ENCODE peak calls at places on chromosomes 5 and 9, in nine cellular contexts. F is cardiac fibroblast; A is foreskin fibroblast; L is CD4-positive, alpha-beta memory T cell; G is sigmoid colon; N is heart right ventricle; U is IMR-90; I is pancreas; R is fibroblast of mammary gland. Y is an unnamed sample.

GRCh38 chr5:82044015-82044414 is 72.2 kb downstream of the ATG10 start:
- DNase-seq in L (no peak), G (no peak), N (no peak), U (no peak), F (no peak), I (no peak), A (no peak), R (no peak), Y (no peak)

GRCh38 chr5:124881333-124881732 is 134.9 kb upstream of the ZNF608 start:
- DNase-seq in L (no peak), R (no peak), A (no peak), U (no peak), G (no peak), I (no peak), N (no peak), F (no peak), Y (no peak)

GRCh38 chr5:90518666-90519065 is 10.7 kb downstream of the LYSMD3 start:
- DNase-seq in F (peak; percentile 31), G (no peak), I (no peak), R (peak; percentile 49), N (no peak), A (peak; percentile 27), L (no peak), U (peak; percentile 15), Y (peak; percentile 44)

GRCh38 chr9:134593756-134594375 is 47.7 kb upstream of the COL5A1 start:
- DNase-seq in U (no peak), F (no peak), N (no peak), L (no peak), R (no peak), I (no peak), G (no peak), A (no peak), Y (no peak)

GRCh38 chr5:116686438-116686837 is 111.8 kb upstream of the SEMA6A start:
- DNase-seq in N (no peak), G (no peak), R (no peak), F (no peak), I (no peak), L (no peak), A (no peak), U (no peak), Y (no peak)

GRCh38 chr5:138157626-138158025 is 18.4 kb upstream of the NME5 start:
- DNase-seq in L (no peak), U (no peak), G (no peak), R (no peak), A (no peak), F (no peak), I (no peak), N (no peak), Y (no peak)

GRCh38 chr5:115895821-115896220 is 54.1 kb downstream of the AP3S1 start:
- DNase-seq in U (peak; percentile 55), I (no peak), N (no peak), F (peak; percentile 61), R (no peak), G (no peak), A (no peak), L (no peak), Y (no peak)

GRCh38 chr5:900781-901180 is 8.1 kb downstream of the TRIP13 start:
- DNase-seq in G (no peak), A (no peak), U (no peak), R (no peak), N (no peak), I (no peak), F (no peak), L (no peak), Y (no peak)

GRCh38 chr9:71518045-71518888 is 250.0 kb downstream of the CEMIP2 start:
- DNase-seq in U (no peak), L (no peak), N (no peak), G (no peak), F (peak; percentile 5), I (no peak), A (no peak), R (peak; percentile 50), Y (no peak)

GRCh38 chr5:81749562-81750307 is 1.2 kb downstream of the SSBP2 start:
- DNase-seq in I (peak; percentile 39), U (peak; percentile 17), R (no peak), F (peak; percentile 23), N (peak; percentile 22), L (peak; percentile 32), A (no peak), G (peak; percentile 72), Y (no peak)

GRCh38 chr5:18765304-18765703 is 1131.0 kb downstream of the TAF11L14 start:
- DNase-seq in F (no peak), I (no peak), L (no peak), A (no peak), G (no peak), U (no peak), N (no peak), R (no peak), Y (no peak)

DNA sequence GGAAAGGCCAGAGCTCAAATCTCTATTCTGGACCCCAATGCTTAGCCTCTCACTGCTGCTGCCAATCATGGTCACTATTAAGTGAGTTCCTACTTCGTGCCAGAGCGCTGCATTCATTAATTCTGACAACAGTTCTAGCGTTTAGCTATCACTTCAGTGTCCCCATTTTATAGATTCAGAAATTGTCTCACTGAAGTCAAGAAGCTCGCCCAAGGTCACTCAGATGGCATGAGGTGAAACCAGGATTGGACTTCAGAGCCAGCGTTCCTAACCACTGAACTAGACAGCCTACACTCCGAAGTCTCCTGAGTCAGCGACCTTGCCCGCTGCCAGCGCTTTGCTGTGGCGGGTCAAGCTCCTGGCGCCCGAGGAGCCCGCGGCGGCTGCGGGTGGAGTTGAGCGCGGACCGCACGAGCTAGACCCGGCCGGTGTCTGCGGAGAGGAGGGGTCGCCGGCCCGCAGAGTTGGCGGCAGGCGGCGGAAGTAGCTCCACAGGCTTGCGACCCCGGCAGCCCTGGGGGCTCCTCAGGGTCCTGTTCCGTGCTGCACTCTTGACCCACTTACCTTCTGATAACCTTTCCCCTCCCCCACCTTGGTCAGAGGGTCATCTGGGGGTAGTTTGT is 2.1 kb upstream of the GABRB2 start:
- DNase-seq in N (no peak), A (no peak), I (no peak), L (no peak), R (no peak), U (no peak), G (no peak), F (no peak), Y (no peak)
- H3K4me3 ChIP-seq in N (no peak overlapping the region), A (no peak overlapping the region), I (peak overlapping the region; percentile 31), L (no peak overlapping the region), R (no peak overlapping the region), U (no peak overlapping the region), G (no peak overlapping the region), F (no peak overlapping the region), Y (peak overlapping the region; percentile 9)

DNA sequence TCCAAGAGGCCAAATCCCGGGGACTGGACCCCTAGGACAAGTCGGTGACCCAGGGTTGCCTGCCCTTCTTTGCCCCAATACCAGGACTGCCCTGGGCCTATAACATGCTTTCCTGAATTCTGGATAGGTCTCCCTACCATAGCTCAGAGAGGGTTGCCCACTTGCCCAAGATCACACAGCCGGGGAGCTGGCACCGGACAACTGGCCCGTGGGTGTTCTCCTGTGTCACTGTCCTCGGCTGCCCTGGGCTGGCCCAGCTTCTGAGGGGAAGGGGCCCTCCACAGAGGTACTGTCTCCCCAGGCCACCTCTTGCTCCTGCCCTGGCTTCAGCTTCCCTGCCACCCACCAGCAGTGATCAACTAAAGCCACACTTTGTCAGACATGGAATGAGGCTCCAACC is 28.8 kb upstream of the TTLL11 start:
- DNase-seq in U (no peak), A (no peak), R (no peak), I (no peak), L (no peak), N (no peak), G (no peak), F (no peak), Y (no peak)
- H3K4me3 ChIP-seq in U (no peak overlapping the region), A (no peak overlapping the region), R (no peak overlapping the region), I (no peak overlapping the region), L (no peak overlapping the region), N (no peak overlapping the region), G (no peak overlapping the region), F (no peak overlapping the region), Y (no peak overlapping the region)

DNA sequence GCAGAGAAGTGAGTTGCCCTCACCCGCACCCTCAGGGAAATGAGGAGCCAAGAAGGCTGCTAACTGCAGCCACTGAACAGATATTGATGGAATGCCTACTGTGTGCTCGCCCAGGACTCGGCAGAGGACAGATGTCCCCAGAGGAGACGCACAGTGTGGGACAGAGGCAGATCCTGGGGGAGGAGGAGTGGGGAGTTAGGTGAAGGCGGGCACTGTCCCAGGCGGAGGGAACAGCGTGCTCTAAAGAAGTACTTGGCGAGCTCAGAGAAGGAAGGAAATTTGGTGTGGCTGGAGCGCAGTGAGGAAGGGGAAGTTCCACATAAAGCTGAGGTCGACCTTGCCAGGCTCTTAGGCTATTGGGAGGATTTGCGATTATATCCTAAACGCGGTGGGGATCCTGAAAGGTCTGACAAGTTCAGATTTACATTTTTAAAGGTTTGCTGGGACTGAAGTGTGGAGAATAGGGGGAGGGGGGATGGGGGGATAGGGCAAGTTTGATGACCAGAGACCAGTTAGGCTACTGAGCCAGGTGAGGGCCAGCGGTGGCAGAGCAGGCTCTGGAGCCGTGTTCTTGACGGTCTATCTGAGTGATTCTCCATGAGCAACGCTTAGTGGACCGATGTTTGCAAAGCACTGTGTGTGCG is 23.6 kb upstream of the CERCAM start:
- DNase-seq in R (no peak), L (no peak), U (no peak), I (no peak), N (no peak), A (no peak), G (no peak), F (no peak), Y (no peak)
- H3K4me3 ChIP-seq in R (no peak overlapping the region), L (no peak overlapping the region), U (no peak overlapping the region), I (no peak overlapping the region), N (peak overlapping the region; percentile 22), A (no peak overlapping the region), G (no peak overlapping the region), F (no peak overlapping the region), Y (no peak overlapping the region)

GRCh38 chr5:111691914-111692313 is 65.1 kb downstream of the NREP start:
- DNase-seq in I (no peak), U (no peak), R (peak; percentile 49), G (no peak), N (no peak), A (no peak), F (no peak), L (no peak), Y (no peak)
- H3K4me3 ChIP-seq in I (no peak overlapping the region), U (no peak overlapping the region), R (no peak overlapping the region), G (no peak overlapping the region), N (no peak overlapping the region), A (no peak overlapping the region), F (no peak overlapping the region), L (no peak overlapping the region), Y (no peak overlapping the region)

Y was measured in astrocyte of the cerebellum.